ENCODE peak calls at places on chromosomes 5 and 9, in five cellular contexts. C is mesenchymal stem cell, B is neural progenitor cell, M is adipocyte, U is HepG2. L is an unnamed sample. For H3K27me3, the result is how much of the 10 kb centered on the place peaks cover.

GRCh38 chr9:133812941-133813748 is 75.0 kb upstream of the SARDH start:
- DNase-seq in C (no peak), B (no peak), M (no peak), U (no peak), L (no peak)

GRCh38 chr9:138098116-138098907 is 220.7 kb downstream of the CACNA1B start:
- DNase-seq in C (no peak), B (no peak), M (no peak), U (no peak), L (no peak)

GRCh38 chr9:74358944-74359343 is 138.2 kb upstream of the RORB start:
- DNase-seq in C (no peak), B (no peak), M (no peak), U (no peak), L (no peak)

GRCh38 chr9:19233344-19233743 is 2.9 kb downstream of the DENND4C start:
- DNase-seq in C (no peak), B (no peak), M (no peak), U (no peak), L (no peak)

GRCh38 chr9:131633491-131634031 is 88.2 kb downstream of the PRRT1B start:
- DNase-seq in C (no peak), B (no peak), M (no peak), U (no peak), L (no peak)

GRCh38 chr5:174843263-174844250 is 119.2 kb downstream of the MSX2 start:
- DNase-seq in C (no peak), B (peak), M (peak), U (no peak), L (peak)

GRCh38 chr5:102722930-102723329 is 32.2 kb upstream of the PAM start:
- DNase-seq in C (peak), B (no peak), M (peak), U (no peak), L (no peak)

GRCh38 chr5:2919310-2920018 is 168.0 kb upstream of the IRX2 start:
- DNase-seq in C (no peak), B (no peak), M (no peak), U (no peak), L (no peak)

GRCh38 chr9:135865531-135865930 is 41.8 kb downstream of the CAMSAP1 start:
- DNase-seq in C (no peak), B (no peak), M (peak), U (no peak), L (no peak)

GRCh38 chr9:37405764-37406380 is 16.6 kb upstream of the GRHPR start:
- DNase-seq in C (no peak), B (no peak), M (no peak), U (no peak), L (no peak)

GRCh38 chr5:151085517-151086031 is 4.7 kb upstream of the TNIP1 start:
- DNase-seq in C (peak), B (no peak), M (no peak), U (no peak), L (no peak)

GRCh38 chr5:16721151-16722102 is 104.6 kb upstream of the RETREG1 start:
- DNase-seq in C (no peak), B (no peak), M (no peak), U (peak), L (no peak)

GRCh38 chr5:110268985-110269384 is 457.5 kb downstream of the TMEM232 start:
- DNase-seq in C (no peak), B (peak), M (no peak), U (no peak), L (no peak)

GRCh38 chr9:96651626-96652025 is 3.5 kb downstream of the PRXL2C start:
- DNase-seq in C (peak), B (no peak), M (peak), U (no peak), L (no peak)

GRCh38 chr9:33453286-33453882 is 6.0 kb upstream of the AQP3 start:
- DNase-seq in C (no peak), B (no peak), M (no peak), U (no peak), L (no peak)

GRCh38 chr9:33452828-33453271 is 5.5 kb upstream of the AQP3 start:
- DNase-seq in C (peak), B (peak), M (peak), U (peak), L (peak)

GRCh38 chr9:33453999-33454660 is 6.7 kb upstream of the AQP3 start:
- DNase-seq in C (no peak), B (no peak), M (no peak), U (no peak), L (no peak)

GRCh38 chr9:33458444-33458843 is 11.1 kb upstream of the AQP3 start:
- DNase-seq in C (no peak), B (no peak), M (no peak), U (peak), L (no peak)

GRCh38 chr9:33455952-33456351 is 8.6 kb upstream of the AQP3 start:
- DNase-seq in C (no peak), B (no peak), M (no peak), U (no peak), L (no peak)
- H3K9ac ChIP-seq in C (no peak), B (no peak), M (no peak), U (no peak), L (no peak)

GRCh38 chr5:169303119-169303515 is 2.2 kb upstream of the SLIT3 start:
- DNase-seq in C (no peak), B (no peak), M (peak), U (no peak), L (no peak)
- H3K27me3 ChIP-seq in C (under half), B (half or more), M (under half), U (under half), L (under half)

GRCh38 chr9:106309925-106310324 is 553.0 kb upstream of the ZNF462 start:
- DNase-seq in C (no peak), B (no peak), M (no peak), U (no peak), L (no peak)
- H3K9ac ChIP-seq in C (no peak), B (no peak), M (no peak), U (no peak), L (no peak)

GRCh38 chr5:171337207-171337562 is 28.1 kb downstream of the TLX3 start:
- DNase-seq in C (no peak), B (no peak), M (no peak), U (no peak), L (no peak)

GRCh38 chr5:171340491-171340890 is 31.4 kb downstream of the TLX3 start:
- DNase-seq in C (no peak), B (no peak), M (no peak), U (peak), L (no peak)

GRCh38 chr5:171336486-171337206 is 27.6 kb downstream of the TLX3 start:
- DNase-seq in C (peak), B (peak), M (peak), U (no peak), L (no peak)

GRCh38 chr5:171340042-171340441 is 31.0 kb downstream of the TLX3 start:
- DNase-seq in C (no peak), B (no peak), M (no peak), U (no peak), L (no peak)

GRCh38 chr5:171335616-171336015 is 26.6 kb downstream of the TLX3 start:
- DNase-seq in C (no peak), B (no peak), M (no peak), U (no peak), L (no peak)
- H3K27me3 ChIP-seq in C (under half), B (half or more), M (half or more), U (under half), L (under half)

GRCh38 chr9:73151653-73152382 is at the start of gene ANXA1:
- DNase-seq in C (peak), B (no peak), M (peak), U (no peak), L (peak)
- H3K9ac ChIP-seq in C (peak), B (no peak), M (peak), U (no peak), L (no peak)

GRCh38 chr9:69443178-69443577 is 118.2 kb downstream of the ENTREP1 start:
- DNase-seq in C (no peak), B (no peak), M (no peak), U (no peak), L (no peak)
- H3K27me3 ChIP-seq in C (under half), B (under half), M (under half), U (under half), L (under half)

GRCh38 chr9:95107976-95108375 is 209.5 kb downstream of the FANCC start:
- DNase-seq in C (no peak), B (no peak), M (no peak), U (no peak), L (no peak)

GRCh38 chr9:95108777-95109176 is 208.7 kb downstream of the FANCC start:
- DNase-seq in C (no peak), B (no peak), M (no peak), U (no peak), L (no peak)

GRCh38 chr9:95105519-95106287 is 211.8 kb downstream of the FANCC start:
- DNase-seq in C (no peak), B (no peak), M (no peak), U (no peak), L (no peak)

GRCh38 chr9:95104966-95105365 is 212.5 kb downstream of the FANCC start:
- DNase-seq in C (no peak), B (no peak), M (no peak), U (no peak), L (no peak)

GRCh38 chr9:95107001-95107749 is 210.3 kb downstream of the FANCC start:
- DNase-seq in C (no peak), B (no peak), M (peak), U (no peak), L (no peak)
- H3K9ac ChIP-seq in C (no peak), B (no peak), M (no peak), U (no peak), L (no peak)

L was measured in NT2/D1.